ENCODE peak calls at places on chromosomes 6 and 20, in four cellular contexts. P, Y, H and A are unnamed samples.
A peak's percentile ranks its signal among the peaks of the same experiment; 100 is the strongest.

GRCh38 chr20:23884771-23885162 is 5.2 kb upstream of the CST5 start:
- DNase-seq in Y (no peak), H (no peak), P (no peak), A (no peak)

GRCh38 chr6:124530926-124531325 is 431.3 kb upstream of the RNF217 start:
- DNase-seq in P (no peak), Y (no peak), H (no peak), A (no peak)

GRCh38 chr20:64030371-64031134 is 5.4 kb upstream of the C20orf204 start:
- DNase-seq in Y (no peak), P (no peak), H (no peak), A (no peak)

GRCh38 chr6:79133173-79133572 is 55.1 kb upstream of the PHIP start:
- DNase-seq in H (no peak), P (no peak), Y (no peak), A (no peak)

GRCh38 chr6:16229710-16230109 is 8.7 kb upstream of the GMPR start:
- DNase-seq in Y (no peak), H (no peak), P (no peak), A (no peak)

GRCh38 chr20:56998438-56998837 is 268.0 kb downstream of the BMP7 start:
- DNase-seq in H (no peak), P (no peak), Y (no peak), A (no peak)

GRCh38 chr6:38715016-38715809 is at the start of gene DNAH8:
- DNase-seq in Y (no peak), H (no peak), P (no peak), A (no peak)

GRCh38 chr20:16902657-16903056 is 154.5 kb downstream of the OTOR start:
- DNase-seq in H (no peak), P (no peak), Y (no peak), A (no peak)

GRCh38 chr20:3194617-3195280 is 9.7 kb downstream of the DDRGK1 start:
- DNase-seq in Y (no peak), P (no peak), H (no peak), A (no peak)

GRCh38 chr6:167831281-167831680 is 4.6 kb downstream of the AFDN start:
- DNase-seq in P (no peak), Y (no peak), H (no peak), A (no peak)

GRCh38 chr6:36028887-36029324 is 1.3 kb downstream of the MAPK14 start:
- DNase-seq in H (peak; percentile 47), P (peak; percentile 91), Y (peak; percentile 62), A (peak; percentile 51)

GRCh38 chr6:36029464-36029863 is 1.9 kb downstream of the MAPK14 start:
- DNase-seq in P (peak; percentile 83), H (no peak), Y (no peak), A (no peak)

GRCh38 chr6:36027501-36028087 is at the start of gene MAPK14:
- DNase-seq in H (peak; percentile 100), Y (peak; percentile 100), P (peak; percentile 100), A (peak; percentile 97)

GRCh38 chr6:36025932-36026327 is 1.5 kb upstream of the SLC26A8 start:
- DNase-seq in Y (peak; percentile 15), P (no peak), H (no peak), A (no peak)

DNA sequence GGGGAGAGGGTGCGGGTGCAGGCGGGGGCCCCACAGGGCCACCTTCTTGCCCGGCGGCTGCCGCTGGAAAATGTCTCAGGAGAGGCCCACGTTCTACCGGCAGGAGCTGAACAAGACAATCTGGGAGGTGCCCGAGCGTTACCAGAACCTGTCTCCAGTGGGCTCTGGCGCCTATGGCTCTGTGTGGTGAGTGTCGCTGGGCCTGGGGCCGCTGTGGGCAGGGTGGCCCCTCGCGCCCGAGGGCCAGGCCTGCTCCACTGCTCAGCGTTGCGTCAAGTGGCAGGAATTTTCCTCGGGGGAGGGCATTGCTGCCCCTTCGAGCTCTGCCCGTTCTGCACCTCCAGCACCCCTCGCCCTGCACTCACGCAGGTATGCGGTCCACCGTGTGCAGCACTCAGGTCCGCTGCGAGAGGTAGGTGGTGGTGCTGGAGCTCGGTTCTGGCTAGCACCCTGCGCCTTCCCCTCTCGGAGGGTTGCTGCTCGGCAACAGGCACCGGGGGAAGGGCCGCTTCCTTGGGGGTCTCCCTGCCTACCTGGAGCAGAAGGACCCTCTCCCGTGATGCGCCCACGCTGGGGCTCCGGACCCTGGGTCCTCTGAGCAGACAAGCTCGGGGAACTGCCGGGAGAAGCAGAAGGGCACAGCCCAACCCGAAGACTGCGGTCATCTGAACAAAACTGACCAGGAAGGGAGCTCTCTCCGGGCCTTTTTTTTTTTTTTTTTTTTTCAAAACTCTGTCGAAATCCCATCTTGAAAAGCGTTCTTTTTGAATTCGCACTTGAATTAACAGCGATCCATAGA is 679 bp downstream of the MAPK14 start:
- DNase-seq in Y (no peak), H (peak; percentile 32), P (peak; percentile 60), A (no peak)
- TF ChIP-seq CTCF in Y (no peak), H (no peak), P (no peak), A (no peak)

DNA sequence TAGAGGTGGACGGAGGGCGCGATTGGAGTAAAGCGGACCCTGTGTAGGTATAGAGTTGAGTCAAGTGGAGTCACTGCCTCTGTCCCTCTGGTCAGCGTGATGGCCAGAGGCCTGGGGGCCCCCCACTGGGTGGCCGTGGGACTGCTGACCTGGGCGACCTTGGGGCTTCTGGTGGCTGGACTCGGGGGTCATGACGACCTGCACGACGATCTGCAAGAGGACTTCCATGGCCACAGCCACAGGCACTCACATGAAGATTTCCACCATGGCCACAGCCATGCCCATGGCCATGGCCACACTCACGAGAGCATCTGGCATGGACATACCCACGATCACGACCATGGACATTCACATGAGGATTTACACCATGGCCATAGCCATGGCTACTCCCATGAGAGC is 479 bp downstream of the SLC39A7 start:
- DNase-seq in Y (no peak), P (peak; percentile 33), H (no peak), A (no peak)
- TF ChIP-seq CTCF in Y (no peak), P (no peak), H (no peak), A (no peak)

DNA sequence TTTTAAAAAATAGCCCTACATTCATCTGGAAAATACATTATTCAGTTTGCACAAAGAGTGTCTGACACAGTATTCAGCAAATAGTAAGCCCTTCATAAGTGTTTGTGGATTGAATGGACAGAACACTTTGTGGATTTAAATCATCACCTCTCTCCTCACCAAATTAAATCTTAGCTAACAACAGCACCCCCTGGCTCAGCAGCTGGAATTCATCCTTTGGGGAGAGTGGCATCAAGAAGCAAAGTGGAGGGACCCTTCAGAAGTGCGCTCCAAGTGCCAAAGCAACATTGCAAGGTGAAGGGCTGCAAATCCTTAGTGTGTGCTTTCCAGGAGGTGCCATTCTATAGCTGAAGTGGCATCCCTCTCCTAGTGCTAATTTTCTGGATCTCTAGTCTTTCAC is 891.9 kb downstream of the C6orf118 start:
- DNase-seq in H (no peak), Y (peak; percentile 24), P (no peak), A (no peak)
- TF ChIP-seq CTCF in H (no peak), Y (peak; percentile 41), P (no peak), A (no peak)

GRCh38 chr20:20821496-20822260 is 109.2 kb upstream of the RALGAPA2 start:
- DNase-seq in Y (peak; percentile 30), P (no peak), H (no peak), A (no peak)
- TF ChIP-seq CTCF in Y (no peak), P (no peak), H (no peak), A (no peak)

GRCh38 chr6:21273451-21273850 is 320.1 kb upstream of the SOX4 start:
- DNase-seq in Y (no peak), H (no peak), P (no peak), A (no peak)

GRCh38 chr6:21270501-21271290 is 322.9 kb upstream of the SOX4 start:
- DNase-seq in H (no peak), Y (no peak), P (no peak), A (no peak)

DNA sequence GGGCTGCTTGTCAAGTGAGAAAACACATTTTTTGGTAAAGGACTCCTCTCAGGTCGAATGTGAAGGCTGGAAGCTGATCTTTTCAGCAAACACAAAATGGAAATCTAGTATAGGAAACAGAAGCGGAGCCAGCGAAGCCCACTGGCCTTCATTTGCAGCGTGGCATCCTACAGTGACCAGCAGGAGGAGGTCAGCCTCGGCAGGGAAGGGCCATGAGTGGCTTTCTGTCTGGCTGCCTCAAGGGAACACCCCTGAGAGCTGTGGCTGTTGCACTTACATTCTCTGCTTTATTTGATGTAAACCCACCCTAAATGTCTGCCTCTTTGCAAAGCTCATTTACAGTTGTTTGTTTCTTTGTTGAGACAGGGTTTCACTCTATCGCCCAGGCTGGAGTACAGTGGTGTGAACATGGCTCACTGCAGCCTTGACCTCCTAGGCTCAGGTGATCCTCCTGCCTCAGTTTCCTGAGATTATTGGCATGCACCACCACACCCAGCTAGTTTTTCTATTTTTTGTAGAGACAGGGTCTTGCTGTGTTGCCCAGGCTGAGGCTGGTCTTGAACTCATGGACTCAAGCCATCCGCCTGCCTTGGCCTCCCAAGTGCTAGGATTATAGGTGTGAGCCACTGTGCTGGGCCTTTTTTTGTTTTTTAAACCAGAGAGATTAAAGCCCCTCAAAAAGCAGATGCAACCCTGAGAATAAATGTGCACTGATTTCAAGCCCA is 322.0 kb upstream of the SOX4 start:
- DNase-seq in P (no peak), H (no peak), Y (no peak), A (no peak)
- TF ChIP-seq CTCF in P (no peak), H (no peak), Y (peak; percentile 26), A (no peak)

GRCh38 chr6:156780962-156781705 is 4.0 kb downstream of the ARID1B start:
- DNase-seq in H (no peak), P (no peak), Y (no peak), A (no peak)

GRCh38 chr6:156780117-156780641 is 3.0 kb downstream of the ARID1B start:
- DNase-seq in P (peak; percentile 90), Y (peak; percentile 80), H (no peak), A (no peak)

GRCh38 chr6:156778615-156779205 is 1.5 kb downstream of the ARID1B start:
- DNase-seq in H (peak; percentile 56), Y (peak; percentile 72), P (peak; percentile 75), A (no peak)

GRCh38 chr6:156777866-156778614 is 862 bp downstream of the ARID1B start:
- DNase-seq in Y (peak; percentile 70), P (peak; percentile 83), H (peak; percentile 58), A (no peak)

DNA sequence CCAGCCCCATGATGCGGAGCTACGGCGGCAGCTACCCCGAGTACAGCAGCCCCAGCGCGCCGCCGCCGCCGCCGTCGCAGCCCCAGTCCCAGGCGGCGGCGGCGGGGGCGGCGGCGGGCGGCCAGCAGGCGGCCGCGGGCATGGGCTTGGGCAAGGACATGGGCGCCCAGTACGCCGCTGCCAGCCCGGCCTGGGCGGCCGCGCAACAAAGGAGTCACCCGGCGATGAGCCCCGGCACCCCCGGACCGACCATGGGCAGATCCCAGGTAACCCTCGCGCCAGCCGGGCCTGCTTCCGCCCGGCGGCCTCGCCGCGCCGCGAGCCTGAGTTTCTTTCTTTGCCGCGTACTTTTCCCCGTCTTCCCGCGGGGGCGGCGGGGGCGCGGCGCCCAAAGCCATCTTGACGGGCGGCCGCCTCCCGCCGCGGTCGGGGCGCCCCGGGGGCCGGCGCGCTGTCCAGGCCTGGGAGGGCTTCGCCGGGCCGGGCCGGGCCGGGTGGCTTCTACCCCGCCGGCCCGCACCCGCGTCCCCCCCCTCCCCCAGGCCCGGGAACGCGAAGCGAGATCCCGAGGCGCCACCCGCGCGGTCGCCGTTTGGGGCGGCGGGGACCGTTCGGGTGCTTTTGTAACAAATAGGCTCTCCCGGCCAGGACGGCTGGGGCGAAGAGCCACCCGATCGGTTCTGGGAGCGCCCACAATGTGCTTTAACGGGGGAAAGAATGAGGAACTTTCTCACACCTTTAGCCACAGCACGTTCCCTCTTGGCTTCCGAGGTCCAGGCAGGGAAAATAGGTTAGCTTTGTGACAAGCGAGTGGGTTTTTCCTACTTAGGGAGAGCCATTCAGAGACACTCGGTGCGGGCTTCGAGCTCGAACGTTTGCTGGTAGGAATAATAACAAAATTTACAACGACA is 2.3 kb downstream of the ARID1B start:
- DNase-seq in Y (peak; percentile 57), H (peak; percentile 66), P (peak; percentile 74), A (no peak)
- TF ChIP-seq CTCF in Y (no peak), H (no peak), P (no peak), A (no peak)